ENCODE peak calls at places on chromosome 14, in six cellular contexts. W, V, X, T, K and L are unnamed samples.
A peak's percentile ranks its signal among the peaks of the same experiment; 100 is the strongest.

GRCh38 chr14:32298346-32298745 is 30.8 kb upstream of the AKAP6 start:
- DNase-seq in W (no peak), V (no peak), X (no peak), T (no peak), K (no peak), L (no peak)

GRCh38 chr14:95667251-95667693 is 19.0 kb upstream of the TCL1B start:
- DNase-seq in W (no peak), V (no peak), X (no peak), T (no peak), K (no peak), L (no peak)

GRCh38 chr14:32738206-32738871 is 200.3 kb upstream of the NPAS3 start:
- DNase-seq in W (peak; percentile 71), V (no peak), X (no peak), T (no peak), K (no peak), L (peak; percentile 76)

GRCh38 chr14:105420141-105420975 is 731 bp downstream of the MTA1 start:
- DNase-seq in W (no peak), V (no peak), X (no peak), T (no peak), K (no peak), L (no peak)

GRCh38 chr14:81571437-81571836 is 37.8 kb upstream of the SEL1L start:
- DNase-seq in W (no peak), V (no peak), X (no peak), T (no peak), K (no peak), L (peak; percentile 57)

GRCh38 chr14:33332497-33332896 is 393.8 kb downstream of the NPAS3 start:
- DNase-seq in W (no peak), V (no peak), X (no peak), T (no peak), K (no peak), L (no peak)

GRCh38 chr14:68665792-68666195 is 127.1 kb downstream of the ZFP36L1 start:
- DNase-seq in W (no peak), V (peak; percentile 17), X (no peak), T (no peak), K (no peak), L (no peak)

GRCh38 chr14:50036211-50036610 is 80.2 kb downstream of the VCPKMT start:
- DNase-seq in W (no peak), V (no peak), X (no peak), T (peak; percentile 29), K (no peak), L (no peak)

GRCh38 chr14:62029569-62029924 is 267.3 kb downstream of the SNAPC1 start:
- DNase-seq in W (no peak), V (no peak), X (no peak), T (no peak), K (no peak), L (no peak)

GRCh38 chr14:56413721-56414120 is 165.9 kb upstream of the TMEM260 start:
- DNase-seq in W (no peak), V (no peak), X (no peak), T (no peak), K (no peak), L (no peak)

GRCh38 chr14:45810152-45810872 is 557.3 kb upstream of the MIS18BP1 start:
- DNase-seq in W (no peak), V (no peak), X (no peak), T (no peak), K (peak; percentile 21), L (peak; percentile 39)

GRCh38 chr14:63656194-63656593 is 14.5 kb upstream of the WDR89 start:
- DNase-seq in W (no peak), V (no peak), X (no peak), T (no peak), K (no peak), L (no peak)

GRCh38 chr14:46580941-46581671 is 70.5 kb downstream of the RPL10L start:
- DNase-seq in W (peak; percentile 6), V (peak; percentile 59), X (no peak), T (no peak), K (peak; percentile 80), L (peak; percentile 38)

GRCh38 chr14:99137001-99137700 is 134.8 kb downstream of the BCL11B start:
- DNase-seq in W (no peak), V (no peak), X (no peak), T (no peak), K (no peak), L (no peak)

GRCh38 chr14:90093942-90094595 is 32.3 kb downstream of the KCNK13 start:
- DNase-seq in W (peak; percentile 46), V (peak; percentile 54), X (no peak), T (no peak), K (no peak), L (no peak)

GRCh38 chr14:28609228-28609828 is 157.3 kb upstream of the FOXG1 start:
- DNase-seq in W (peak; percentile 37), V (peak; percentile 81), X (no peak), T (no peak), K (peak; percentile 72), L (peak; percentile 47)

GRCh38 chr14:61347771-61348443 is 26.5 kb downstream of the PRKCH start:
- DNase-seq in W (no peak), V (no peak), X (no peak), T (no peak), K (no peak), L (no peak)

GRCh38 chr14:61524211-61524806 is 171.0 kb upstream of the HIF1A start:
- DNase-seq in W (peak; percentile 95), V (peak; percentile 81), X (peak; percentile 68), T (no peak), K (peak; percentile 63), L (peak; percentile 87)

GRCh38 chr14:105317546-105317945 is 3.0 kb downstream of the PACS2 start:
- DNase-seq in W (no peak), V (peak; percentile 33), X (no peak), T (no peak), K (peak; percentile 28), L (peak; percentile 22)

GRCh38 chr14:71720978-71721624 is 211.1 kb upstream of the RGS6 start:
- DNase-seq in W (peak; percentile 86), V (peak; percentile 81), X (no peak), T (no peak), K (peak; percentile 86), L (peak; percentile 95)

GRCh38 chr14:34781242-34781641 is 66.8 kb upstream of the CFL2 start:
- DNase-seq in W (peak; percentile 89), V (peak; percentile 72), X (peak; percentile 32), T (no peak), K (peak; percentile 57), L (peak; percentile 97)

GRCh38 chr14:86243158-86243557 is 713.2 kb downstream of the FLRT2 start:
- DNase-seq in W (no peak), V (no peak), X (no peak), T (no peak), K (no peak), L (no peak)

GRCh38 chr14:101732128-101732527 is 29.4 kb upstream of the PPP2R5C start:
- DNase-seq in W (peak; percentile 81), V (no peak), X (no peak), T (no peak), K (no peak), L (peak; percentile 14)

GRCh38 chr14:24378981-24379906 is 11.3 kb downstream of the NFATC4 start:
- DNase-seq in W (no peak), V (no peak), X (no peak), T (no peak), K (no peak), L (peak; percentile 71)

DNA sequence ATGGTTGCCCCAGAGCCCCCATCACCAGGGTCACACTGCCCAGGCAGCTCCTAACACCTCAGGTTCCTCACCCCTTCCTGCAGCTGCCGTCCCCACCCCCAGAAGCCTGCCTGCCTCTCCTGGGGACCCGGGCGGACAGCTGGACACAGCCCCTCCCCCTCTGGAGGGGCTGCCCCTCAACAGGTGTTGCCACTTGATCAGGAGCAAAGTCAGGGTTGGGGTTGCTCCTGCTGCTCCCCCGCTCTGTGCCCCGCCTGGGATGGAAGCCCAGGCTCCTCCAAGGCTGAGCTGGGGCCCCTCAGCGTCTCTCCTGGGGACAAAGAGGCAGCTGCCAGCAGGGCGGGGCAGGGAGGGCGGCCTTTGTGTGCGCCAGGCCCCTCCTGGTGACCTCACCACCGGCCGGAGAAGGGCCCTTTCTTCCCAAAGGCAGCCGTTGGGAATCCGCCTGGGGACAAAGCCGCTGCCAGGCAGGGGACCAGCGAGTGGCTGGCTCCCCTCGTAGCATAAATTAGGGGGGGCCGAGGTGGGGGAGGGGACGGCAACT is 13.6 kb downstream of the TRMT61A start:
- DNase-seq in W (no peak), V (no peak), X (no peak), T (peak; percentile 67), K (no peak), L (no peak)
- H3K4me3 ChIP-seq in W (no peak overlapping the region), V (no peak overlapping the region), X (no peak overlapping the region), T (no peak overlapping the region), K (no peak overlapping the region), L (no peak overlapping the region)

GRCh38 chr14:54299393-54300363 is 97.1 kb upstream of the CDKN3 start:
- DNase-seq in W (no peak), V (peak; percentile 86), X (no peak), T (no peak), K (no peak), L (no peak)
- TF ChIP-seq CTCF in W (no peak), V (no peak), X (no peak), T (no peak), K (no peak), L (no peak)

GRCh38 chr14:38256358-38256840 is 506 bp upstream of the CLEC14A start:
- DNase-seq in W (no peak), V (peak; percentile 36), X (peak; percentile 14), T (no peak), K (no peak), L (no peak)
- H3K4me3 ChIP-seq in W (no peak overlapping the region), V (no peak overlapping the region), X (no peak overlapping the region), T (peak overlapping the region; percentile 38), K (no peak overlapping the region), L (no peak overlapping the region)

GRCh38 chr14:58362798-58363412 is 32.8 kb upstream of the TOMM20L start:
- DNase-seq in W (peak; percentile 29), V (peak; percentile 20), X (no peak), T (no peak), K (peak; percentile 49), L (peak; percentile 60)
- TF ChIP-seq CTCF in W (peak; percentile 43), V (peak; percentile 42), X (peak; percentile 25), T (no peak), K (peak; percentile 62), L (peak; percentile 30)

DNA sequence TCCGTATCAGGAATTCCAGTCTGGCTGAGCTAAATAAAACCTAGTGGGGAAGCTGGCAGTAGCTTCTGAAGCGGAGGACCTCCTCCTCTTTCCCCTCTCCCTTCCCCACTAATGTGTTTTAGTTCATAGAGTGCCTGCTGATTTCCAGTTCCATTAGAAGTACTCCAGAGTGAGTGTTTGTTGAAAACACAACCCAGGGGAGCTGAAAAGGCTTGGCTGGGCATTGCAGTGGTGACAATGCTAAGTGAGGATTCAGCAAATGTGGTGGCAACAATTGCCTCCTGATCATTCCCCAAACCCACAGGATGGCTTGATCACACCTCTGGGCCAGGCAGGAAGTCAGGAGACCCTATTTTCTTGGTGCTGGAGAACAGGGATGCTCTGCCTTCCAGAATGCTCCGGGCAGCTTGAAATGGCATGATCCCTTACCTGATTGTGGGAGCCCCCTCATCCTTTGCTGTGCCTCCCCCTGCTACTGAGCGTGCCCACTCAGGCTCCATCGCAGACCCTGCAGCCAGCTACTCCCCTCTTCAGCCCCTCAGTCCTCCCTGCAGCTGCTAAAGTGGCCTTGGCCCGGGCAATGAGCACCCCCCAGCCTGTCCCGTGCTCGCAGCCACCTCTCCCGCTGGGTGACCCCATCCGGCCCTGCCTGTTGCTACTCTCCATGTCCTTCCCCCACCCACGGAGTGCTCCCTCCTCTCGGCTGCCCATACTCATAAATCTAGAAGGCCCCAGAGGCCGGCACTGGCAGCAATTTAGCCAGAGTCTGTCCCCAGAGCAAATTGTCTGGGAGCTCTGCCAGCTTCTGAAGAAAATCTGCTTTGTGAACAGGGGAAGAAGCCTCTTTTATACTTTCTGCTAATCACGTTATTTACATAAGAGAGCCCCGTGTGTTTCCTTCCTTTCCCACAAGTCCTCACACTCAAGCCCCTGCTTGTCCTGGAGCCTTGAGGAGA is 143.9 kb upstream of the FRMD6 start:
- DNase-seq in W (peak; percentile 61), V (peak; percentile 84), X (peak; percentile 46), T (peak; percentile 81), K (peak; percentile 97), L (peak; percentile 40)
- H3K4me3 ChIP-seq in W (peak overlapping the region; percentile 12), V (no peak overlapping the region), X (no peak overlapping the region), T (no peak overlapping the region), K (no peak overlapping the region), L (no peak overlapping the region)

GRCh38 chr14:75283162-75283883 is 4.7 kb downstream of the FOS start:
- DNase-seq in W (peak; percentile 44), V (peak; percentile 77), X (no peak), T (no peak), K (no peak), L (peak; percentile 88)
- TF ChIP-seq CTCF in W (peak; percentile 31), V (peak; percentile 28), X (peak; percentile 10), T (no peak), K (peak; percentile 49), L (peak; percentile 29)